ENCODE peak calls at places on chromosomes 1 and 21, in six cellular contexts. O, V, G, X, E and Y are unnamed samples.

GRCh38 chr1:31783846-31784245 is 19.7 kb upstream of the ADGRB2 start:
- DNase-seq in O (no peak), V (no peak), G (no peak), X (no peak), E (no peak), Y (no peak)

GRCh38 chr1:44543064-44543815 is 131.0 kb downstream of the TMEM53 start:
- DNase-seq in O (peak; percentile 94), V (no peak), G (no peak), X (peak; percentile 62), E (no peak), Y (no peak)

GRCh38 chr1:210302501-210302900 is 26.2 kb upstream of the HHAT start:
- DNase-seq in O (no peak), V (no peak), G (no peak), X (peak; percentile 52), E (no peak), Y (no peak)

GRCh38 chr1:157496121-157496526 is 56.2 kb downstream of the FCRL5 start:
- DNase-seq in O (peak; percentile 64), V (peak; percentile 46), G (peak; percentile 36), X (peak; percentile 54), E (no peak), Y (peak; percentile 60)

GRCh38 chr1:30437059-30437576 is 286.3 kb downstream of the MATN1 start:
- DNase-seq in O (no peak), V (no peak), G (no peak), X (no peak), E (no peak), Y (no peak)

GRCh38 chr21:41868062-41868710 is 11.0 kb downstream of the PRDM15 start:
- DNase-seq in O (no peak), V (no peak), G (no peak), X (no peak), E (no peak), Y (peak; percentile 92)

GRCh38 chr1:153549741-153550397 is 811 bp upstream of the S100A3 start:
- DNase-seq in O (no peak), V (no peak), G (no peak), X (no peak), E (no peak), Y (no peak)

GRCh38 chr1:68211781-68212180 is 20.5 kb downstream of the WLS start:
- DNase-seq in O (no peak), V (no peak), G (no peak), X (no peak), E (no peak), Y (no peak)

GRCh38 chr1:153608089-153608672 is 4.8 kb downstream of the S100A16 start:
- DNase-seq in O (peak; percentile 34), V (no peak), G (no peak), X (no peak), E (no peak), Y (no peak)

GRCh38 chr1:2137257-2138121 is 57.1 kb downstream of the FAAP20 start:
- DNase-seq in O (no peak), V (no peak), G (no peak), X (no peak), E (no peak), Y (no peak)

GRCh38 chr1:166167395-166167922 is 658 bp upstream of the FAM78B start:
- DNase-seq in O (no peak), V (no peak), G (no peak), X (peak; percentile 18), E (no peak), Y (no peak)